ENCODE peak calls at places on chromosomes 2 and 18, in ten cellular contexts. One of them, this sample, is unnamed.

GRCh38 chr2:196166876-196167275 is 4.5 kb downstream of the STK17B start:
- DNase-seq in NCI-H345: no peak
- DNase-seq in NAMALWA: peak
- DNase-seq in hippocampal formation: no peak
- DNase-seq in CD4-positive, alpha-beta memory T cell: peak
- DNase-seq in stimulated activated CD4-positive, alpha-beta T cell treated with anti-CD3 and anti-CD28 coated beads, TNF-alpha, amount 100 ng/mL, for 4 hours: no peak
- DNase-seq in T-helper 9 cell: no peak
- DNase-seq in NCI-H446: no peak
- DNase-seq in A549: no peak
- DNase-seq in stomach: no peak
- DNase-seq in this sample: no peak

GRCh38 chr18:30870466-30870865 is 172.1 kb downstream of the DSC3 start:
- DNase-seq in NCI-H345: no peak
- DNase-seq in NAMALWA: no peak
- DNase-seq in hippocampal formation: no peak
- DNase-seq in CD4-positive, alpha-beta memory T cell: no peak
- DNase-seq in stimulated activated CD4-positive, alpha-beta T cell treated with anti-CD3 and anti-CD28 coated beads, TNF-alpha, amount 100 ng/mL, for 4 hours: no peak
- DNase-seq in T-helper 9 cell: no peak
- DNase-seq in NCI-H446: no peak
- DNase-seq in A549: no peak
- DNase-seq in stomach: no peak
- DNase-seq in this sample: no peak

GRCh38 chr2:223081789-223082188 is 29.8 kb downstream of the KCNE4 start:
- DNase-seq in NCI-H345: no peak
- DNase-seq in NAMALWA: no peak
- DNase-seq in hippocampal formation: no peak
- DNase-seq in CD4-positive, alpha-beta memory T cell: no peak
- DNase-seq in stimulated activated CD4-positive, alpha-beta T cell treated with anti-CD3 and anti-CD28 coated beads, TNF-alpha, amount 100 ng/mL, for 4 hours: no peak
- DNase-seq in T-helper 9 cell: no peak
- DNase-seq in NCI-H446: no peak
- DNase-seq in A549: no peak
- DNase-seq in stomach: no peak
- DNase-seq in this sample: no peak

GRCh38 chr18:49974079-49974478 is 160.7 kb upstream of the ACAA2 start:
- DNase-seq in NCI-H345: no peak
- DNase-seq in NAMALWA: no peak
- DNase-seq in hippocampal formation: no peak
- DNase-seq in CD4-positive, alpha-beta memory T cell: no peak
- DNase-seq in stimulated activated CD4-positive, alpha-beta T cell treated with anti-CD3 and anti-CD28 coated beads, TNF-alpha, amount 100 ng/mL, for 4 hours: no peak
- DNase-seq in T-helper 9 cell: no peak
- DNase-seq in NCI-H446: no peak
- DNase-seq in A549: no peak
- DNase-seq in stomach: no peak
- DNase-seq in this sample: no peak

GRCh38 chr2:137508739-137509384 is 455.4 kb upstream of the HNMT start:
- DNase-seq in NCI-H345: no peak
- DNase-seq in NAMALWA: no peak
- DNase-seq in hippocampal formation: no peak
- DNase-seq in CD4-positive, alpha-beta memory T cell: no peak
- DNase-seq in stimulated activated CD4-positive, alpha-beta T cell treated with anti-CD3 and anti-CD28 coated beads, TNF-alpha, amount 100 ng/mL, for 4 hours: no peak
- DNase-seq in T-helper 9 cell: no peak
- DNase-seq in NCI-H446: no peak
- DNase-seq in A549: no peak
- DNase-seq in stomach: no peak
- DNase-seq in this sample: no peak

GRCh38 chr18:7684966-7685365 is 117.8 kb downstream of the PTPRM start:
- DNase-seq in NCI-H345: no peak
- DNase-seq in NAMALWA: no peak
- DNase-seq in hippocampal formation: no peak
- DNase-seq in CD4-positive, alpha-beta memory T cell: no peak
- DNase-seq in stimulated activated CD4-positive, alpha-beta T cell treated with anti-CD3 and anti-CD28 coated beads, TNF-alpha, amount 100 ng/mL, for 4 hours: no peak
- DNase-seq in T-helper 9 cell: no peak
- DNase-seq in NCI-H446: no peak
- DNase-seq in A549: no peak
- DNase-seq in stomach: no peak
- DNase-seq in this sample: no peak

GRCh38 chr2:168757223-168757622 is 45.2 kb upstream of the NOSTRIN start:
- DNase-seq in NCI-H345: no peak
- DNase-seq in NAMALWA: no peak
- DNase-seq in hippocampal formation: no peak
- DNase-seq in CD4-positive, alpha-beta memory T cell: no peak
- DNase-seq in stimulated activated CD4-positive, alpha-beta T cell treated with anti-CD3 and anti-CD28 coated beads, TNF-alpha, amount 100 ng/mL, for 4 hours: no peak
- DNase-seq in T-helper 9 cell: no peak
- DNase-seq in NCI-H446: no peak
- DNase-seq in A549: no peak
- DNase-seq in stomach: no peak
- DNase-seq in this sample: no peak

GRCh38 chr2:54635554-54636152 is 87.8 kb upstream of the EML6 start:
- DNase-seq in NCI-H345: no peak
- DNase-seq in NAMALWA: no peak
- DNase-seq in hippocampal formation: no peak
- DNase-seq in CD4-positive, alpha-beta memory T cell: no peak
- DNase-seq in stimulated activated CD4-positive, alpha-beta T cell treated with anti-CD3 and anti-CD28 coated beads, TNF-alpha, amount 100 ng/mL, for 4 hours: no peak
- DNase-seq in T-helper 9 cell: no peak
- DNase-seq in NCI-H446: no peak
- DNase-seq in A549: no peak
- DNase-seq in stomach: no peak
- DNase-seq in this sample: no peak

GRCh38 chr2:29700560-29700959 is 220.8 kb downstream of the ALK start:
- DNase-seq in NCI-H345: no peak
- DNase-seq in NAMALWA: no peak
- DNase-seq in hippocampal formation: no peak
- DNase-seq in CD4-positive, alpha-beta memory T cell: no peak
- DNase-seq in stimulated activated CD4-positive, alpha-beta T cell treated with anti-CD3 and anti-CD28 coated beads, TNF-alpha, amount 100 ng/mL, for 4 hours: no peak
- DNase-seq in T-helper 9 cell: no peak
- DNase-seq in NCI-H446: no peak
- DNase-seq in A549: no peak
- DNase-seq in stomach: no peak
- DNase-seq in this sample: no peak

GRCh38 chr2:204468689-204469429 is 76.4 kb upstream of the PARD3B start:
- DNase-seq in NCI-H345: no peak
- DNase-seq in NAMALWA: no peak
- DNase-seq in hippocampal formation: no peak
- DNase-seq in CD4-positive, alpha-beta memory T cell: no peak
- DNase-seq in stimulated activated CD4-positive, alpha-beta T cell treated with anti-CD3 and anti-CD28 coated beads, TNF-alpha, amount 100 ng/mL, for 4 hours: no peak
- DNase-seq in T-helper 9 cell: no peak
- DNase-seq in NCI-H446: no peak
- DNase-seq in A549: no peak
- DNase-seq in stomach: no peak
- DNase-seq in this sample: no peak

GRCh38 chr18:37457754-37458153 is 107.8 kb downstream of the CELF4 start:
- DNase-seq in NCI-H345: no peak
- DNase-seq in NAMALWA: no peak
- DNase-seq in hippocampal formation: no peak
- DNase-seq in CD4-positive, alpha-beta memory T cell: no peak
- DNase-seq in stimulated activated CD4-positive, alpha-beta T cell treated with anti-CD3 and anti-CD28 coated beads, TNF-alpha, amount 100 ng/mL, for 4 hours: no peak
- DNase-seq in T-helper 9 cell: no peak
- DNase-seq in NCI-H446: no peak
- DNase-seq in A549: no peak
- DNase-seq in stomach: no peak
- DNase-seq in this sample: no peak

GRCh38 chr18:76349067-76349715 is 145.9 kb downstream of the ZNF516 start:
- DNase-seq in NCI-H345: peak
- DNase-seq in NAMALWA: peak
- DNase-seq in hippocampal formation: peak
- DNase-seq in CD4-positive, alpha-beta memory T cell: peak
- DNase-seq in stimulated activated CD4-positive, alpha-beta T cell treated with anti-CD3 and anti-CD28 coated beads, TNF-alpha, amount 100 ng/mL, for 4 hours: peak
- DNase-seq in T-helper 9 cell: peak
- DNase-seq in NCI-H446: peak
- DNase-seq in A549: peak
- DNase-seq in stomach: peak
- DNase-seq in this sample: peak

GRCh38 chr2:233915133-233915532 is 2.0 kb upstream of the TRPM8 start:
- DNase-seq in NCI-H345: no peak
- DNase-seq in NAMALWA: peak
- DNase-seq in hippocampal formation: no peak
- DNase-seq in CD4-positive, alpha-beta memory T cell: no peak
- DNase-seq in stimulated activated CD4-positive, alpha-beta T cell treated with anti-CD3 and anti-CD28 coated beads, TNF-alpha, amount 100 ng/mL, for 4 hours: no peak
- DNase-seq in T-helper 9 cell: no peak
- DNase-seq in NCI-H446: no peak
- DNase-seq in A549: peak
- DNase-seq in stomach: no peak
- DNase-seq in this sample: no peak

GRCh38 chr2:16546128-16546754 is 119.4 kb downstream of the CYRIA start:
- DNase-seq in NCI-H345: no peak
- DNase-seq in NAMALWA: peak
- DNase-seq in hippocampal formation: no peak
- DNase-seq in CD4-positive, alpha-beta memory T cell: peak
- DNase-seq in stimulated activated CD4-positive, alpha-beta T cell treated with anti-CD3 and anti-CD28 coated beads, TNF-alpha, amount 100 ng/mL, for 4 hours: no peak
- DNase-seq in T-helper 9 cell: no peak
- DNase-seq in NCI-H446: no peak
- DNase-seq in A549: no peak
- DNase-seq in stomach: no peak
- DNase-seq in this sample: peak

GRCh38 chr2:102436284-102436683 is 13.3 kb downstream of the IL18RAP start:
- DNase-seq in NCI-H345: no peak
- DNase-seq in NAMALWA: no peak
- DNase-seq in hippocampal formation: no peak
- DNase-seq in CD4-positive, alpha-beta memory T cell: no peak
- DNase-seq in stimulated activated CD4-positive, alpha-beta T cell treated with anti-CD3 and anti-CD28 coated beads, TNF-alpha, amount 100 ng/mL, for 4 hours: no peak
- DNase-seq in T-helper 9 cell: no peak
- DNase-seq in NCI-H446: no peak
- DNase-seq in A549: no peak
- DNase-seq in stomach: no peak
- DNase-seq in this sample: no peak

GRCh38 chr18:52343731-52344340 is 3.8 kb downstream of the DCC start:
- DNase-seq in NCI-H345: no peak
- DNase-seq in NAMALWA: no peak
- DNase-seq in hippocampal formation: no peak
- DNase-seq in CD4-positive, alpha-beta memory T cell: no peak
- DNase-seq in stimulated activated CD4-positive, alpha-beta T cell treated with anti-CD3 and anti-CD28 coated beads, TNF-alpha, amount 100 ng/mL, for 4 hours: no peak
- DNase-seq in T-helper 9 cell: no peak
- DNase-seq in NCI-H446: no peak
- DNase-seq in A549: no peak
- DNase-seq in stomach: no peak
- DNase-seq in this sample: no peak